ENCODE peak calls at places on chromosomes 11 and 22, in four cellular contexts. V, L, S and M are unnamed samples.

GRCh38 chr22:44326549-44326881 is 13.8 kb upstream of the SHISAL1 start:
- DNase-seq in L (no peak), V (no peak), S (no peak), M (no peak)

GRCh38 chr22:46794067-46794466 is 31.6 kb downstream of the TBC1D22A start:
- DNase-seq in L (no peak), S (no peak), V (no peak), M (no peak)

GRCh38 chr11:71987521-71987920 is 11.2 kb upstream of the IL18BP start:
- DNase-seq in S (no peak), V (no peak), L (no peak), M (no peak)

GRCh38 chr11:111512296-111513239 is at the start of gene BTG4:
- DNase-seq in L (peak; percentile 27), S (no peak), V (peak; percentile 44), M (no peak)

GRCh38 chr11:68448604-68449011 is 11.9 kb upstream of the PPP6R3 start:
- DNase-seq in L (no peak), V (no peak), S (no peak), M (no peak)

GRCh38 chr11:6531267-6531752 is 34.2 kb downstream of the DNHD1 start:
- DNase-seq in L (no peak), S (peak; percentile 61), V (peak; percentile 67), M (peak; percentile 7)

GRCh38 chr22:32830473-32830872 is 29.0 kb downstream of the TIMP3 start:
- DNase-seq in V (no peak), S (peak; percentile 87), L (no peak), M (no peak)

GRCh38 chr22:35399114-35399677 is 744 bp upstream of the MCM5 start:
- DNase-seq in V (no peak), S (no peak), L (no peak), M (no peak)

GRCh38 chr11:108117746-108118371 is 3.5 kb upstream of the ACAT1 start:
- DNase-seq in L (no peak), S (peak; percentile 78), V (peak; percentile 76), M (no peak)

GRCh38 chr11:81255905-81256304 is 1477.8 kb downstream of the FAM181B start:
- DNase-seq in L (no peak), S (no peak), V (no peak), M (no peak)

GRCh38 chr11:25065711-25066110 is 568.9 kb downstream of the LUZP2 start:
- DNase-seq in L (no peak), V (peak; percentile 85), S (no peak), M (no peak)

GRCh38 chr11:14506532-14506931 is 6.9 kb upstream of the COPB1 start:
- DNase-seq in V (no peak), L (no peak), S (peak; percentile 3), M (no peak)

GRCh38 chr11:32790916-32791315 is 3.5 kb downstream of the CCDC73 start:
- DNase-seq in L (no peak), S (no peak), V (no peak), M (no peak)

GRCh38 chr22:32661296-32661695 is 140.2 kb upstream of the TIMP3 start:
- DNase-seq in V (peak; percentile 96), S (peak; percentile 75), L (no peak), M (no peak)

GRCh38 chr22:30754971-30755759 is 60.5 kb downstream of the OSBP2 start:
- DNase-seq in L (no peak), S (peak; percentile 89), V (peak; percentile 86), M (no peak)

GRCh38 chr11:124745835-124746620 is 6.0 kb downstream of the VSIG2 start:
- DNase-seq in L (no peak), V (no peak), S (no peak), M (no peak)